ENCODE peak calls at places on chromosomes 1 and 21, in nine cellular contexts. Y, T, L, A, P, B, J, Z and W are unnamed samples.

GRCh38 chr1:198681831-198682756 is 43.3 kb downstream of the PTPRC start:
- DNase-seq in Y (no peak), T (peak), L (peak), A (peak), P (peak), B (no peak), J (peak), Z (peak), W (peak)

GRCh38 chr1:174190800-174191199 is 31.5 kb downstream of the RABGAP1L start:
- DNase-seq in Y (no peak), T (no peak), L (peak), A (no peak), P (no peak), B (no peak), J (no peak), Z (no peak), W (no peak)

GRCh38 chr1:8004803-8005573 is 21.1 kb downstream of the ERRFI1 start:
- DNase-seq in Y (peak), T (peak), L (peak), A (peak), P (peak), B (peak), J (no peak), Z (peak), W (no peak)

GRCh38 chr1:152410599-152410998 is 3.5 kb downstream of the CRNN start:
- DNase-seq in Y (no peak), T (peak), L (no peak), A (no peak), P (no peak), B (no peak), J (no peak), Z (no peak), W (no peak)

GRCh38 chr21:33257404-33257803 is 8.8 kb upstream of the IL10RB start:
- DNase-seq in Y (no peak), T (no peak), L (no peak), A (no peak), P (no peak), B (no peak), J (no peak), Z (no peak), W (no peak)

GRCh38 chr1:84888753-84889152 is 4.3 kb downstream of the LPAR3 start:
- DNase-seq in Y (no peak), T (no peak), L (no peak), A (no peak), P (no peak), B (no peak), J (no peak), Z (peak), W (no peak)

GRCh38 chr1:216194721-216195120 is 228.5 kb downstream of the USH2A start:
- DNase-seq in Y (no peak), T (no peak), L (no peak), A (no peak), P (no peak), B (no peak), J (no peak), Z (no peak), W (no peak)

GRCh38 chr1:8422439-8423133 is 104.7 kb downstream of the SLC45A1 start:
- DNase-seq in Y (no peak), T (no peak), L (peak), A (peak), P (no peak), B (no peak), J (no peak), Z (peak), W (no peak)

GRCh38 chr1:99647460-99647859 is 1.5 kb downstream of the PALMD start:
- DNase-seq in Y (no peak), T (no peak), L (no peak), A (no peak), P (no peak), B (no peak), J (no peak), Z (no peak), W (no peak)

GRCh38 chr1:186680031-186681012 is at the start of gene PTGS2:
- DNase-seq in Y (peak), T (peak), L (peak), A (peak), P (peak), B (peak), J (peak), Z (peak), W (no peak)

GRCh38 chr1:235238558-235238957 is 77.5 kb upstream of the RBM34 start:
- DNase-seq in Y (no peak), T (no peak), L (no peak), A (no peak), P (no peak), B (no peak), J (no peak), Z (no peak), W (no peak)

GRCh38 chr1:235236128-235236527 is 75.1 kb upstream of the RBM34 start:
- DNase-seq in Y (no peak), T (no peak), L (no peak), A (no peak), P (no peak), B (no peak), J (no peak), Z (no peak), W (no peak)

GRCh38 chr1:235244969-235245592 is 82.9 kb downstream of the ARID4B start:
- DNase-seq in Y (no peak), T (no peak), L (no peak), A (no peak), P (no peak), B (no peak), J (no peak), Z (no peak), W (no peak)

DNA sequence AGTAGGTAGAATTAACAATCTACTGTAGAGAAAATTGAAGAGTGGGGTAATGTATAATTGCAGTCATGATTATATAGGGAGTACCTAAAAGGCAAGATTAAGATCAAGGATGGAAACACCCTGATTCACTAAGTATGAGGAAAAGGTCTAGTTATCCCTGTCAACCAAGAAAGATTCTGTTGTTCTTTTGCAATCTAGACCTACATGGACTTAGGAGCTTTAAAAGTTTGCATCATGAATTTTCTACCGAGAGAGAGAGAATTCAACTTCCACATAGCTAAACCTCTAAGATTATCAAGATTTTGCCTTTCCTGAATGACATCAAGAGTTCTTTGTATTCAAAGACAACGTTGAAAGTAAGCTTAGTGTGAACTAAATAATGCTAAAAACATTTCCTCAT is 78.8 kb upstream of the RBM34 start:
- DNase-seq in Y (no peak), T (no peak), L (no peak), A (no peak), P (no peak), B (no peak), J (no peak), Z (no peak), W (no peak)
- H3K27ac ChIP-seq in Y (no peak), T (no peak), L (no peak), A (no peak), P (no peak), B (no peak), J (no peak), Z (no peak), W (no peak)

GRCh38 chr21:31929548-31929947 is 56.7 kb downstream of the HUNK start:
- DNase-seq in Y (no peak), T (no peak), L (peak), A (no peak), P (no peak), B (no peak), J (no peak), Z (no peak), W (no peak)

GRCh38 chr21:31926498-31926897 is 53.7 kb downstream of the HUNK start:
- DNase-seq in Y (no peak), T (no peak), L (no peak), A (no peak), P (no peak), B (no peak), J (no peak), Z (no peak), W (no peak)

GRCh38 chr21:31930001-31930400 is 57.2 kb downstream of the HUNK start:
- DNase-seq in Y (no peak), T (no peak), L (no peak), A (no peak), P (no peak), B (no peak), J (no peak), Z (no peak), W (no peak)

GRCh38 chr21:31924548-31924947 is 51.7 kb downstream of the HUNK start:
- DNase-seq in Y (no peak), T (no peak), L (no peak), A (no peak), P (no peak), B (no peak), J (no peak), Z (no peak), W (no peak)

GRCh38 chr21:31927872-31928476 is 55.2 kb downstream of the HUNK start:
- DNase-seq in Y (no peak), T (no peak), L (no peak), A (no peak), P (no peak), B (no peak), J (no peak), Z (no peak), W (no peak)
- H3K27ac ChIP-seq in Y (no peak), T (no peak), L (no peak), A (no peak), P (peak), B (no peak), J (no peak), Z (no peak), W (no peak)

GRCh38 chr1:204335085-204335484 is 24.6 kb downstream of the PLEKHA6 start:
- DNase-seq in Y (no peak), T (no peak), L (no peak), A (no peak), P (no peak), B (no peak), J (no peak), Z (no peak), W (no peak)
- H3K27ac ChIP-seq in Y (no peak), T (no peak), L (no peak), A (no peak), P (no peak), B (no peak), J (no peak), Z (peak), W (no peak)

DNA sequence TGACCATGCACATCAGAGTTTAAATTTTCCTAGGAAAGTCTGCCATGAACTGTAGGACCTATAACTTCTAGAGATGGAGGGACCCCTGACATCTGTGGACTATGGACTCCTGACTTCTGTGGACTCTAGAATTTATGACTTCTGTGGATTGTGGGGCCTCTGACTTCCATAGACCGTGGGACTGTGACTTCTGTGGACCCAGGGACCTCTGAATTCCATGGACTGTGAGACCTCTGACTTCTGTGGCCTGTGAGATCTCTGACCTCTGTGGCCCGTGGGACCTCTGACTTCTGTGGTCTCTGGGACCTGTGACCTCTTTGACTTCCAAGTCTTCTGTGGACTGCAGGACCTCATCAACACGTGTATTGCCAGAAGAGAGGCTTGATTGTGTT is 36.7 kb downstream of the PEX14 start:
- DNase-seq in Y (no peak), T (no peak), L (no peak), A (no peak), P (peak), B (no peak), J (no peak), Z (no peak), W (no peak)
- H3K27ac ChIP-seq in Y (no peak), T (peak), L (peak), A (no peak), P (peak), B (no peak), J (no peak), Z (peak), W (peak)

DNA sequence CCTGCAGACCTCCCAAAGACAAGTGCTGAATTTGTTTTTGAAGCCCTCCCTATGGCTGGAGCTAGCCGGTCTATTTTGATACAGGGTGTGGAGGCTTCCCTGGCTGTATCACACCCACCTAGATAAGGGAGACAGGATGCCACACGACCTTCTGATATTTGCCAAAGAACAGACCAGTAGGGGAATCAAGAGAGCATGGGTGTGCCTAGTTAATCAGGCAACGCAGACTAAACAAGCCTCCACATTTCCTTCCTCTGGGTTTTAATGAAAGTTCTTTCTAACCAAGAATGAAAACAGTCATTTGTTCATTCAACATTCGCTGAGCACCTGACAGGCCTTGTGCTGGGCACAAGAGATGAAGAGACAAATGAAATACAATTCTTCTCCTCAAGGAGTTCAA is 446.8 kb downstream of the PLPP3 start:
- DNase-seq in Y (no peak), T (no peak), L (peak), A (no peak), P (no peak), B (no peak), J (no peak), Z (no peak), W (no peak)
- H3K27ac ChIP-seq in Y (no peak), T (no peak), L (no peak), A (no peak), P (no peak), B (peak), J (no peak), Z (no peak), W (no peak)